ENCODE peak calls at places on chromosomes 13 and 19, in eight cellular contexts. V is IMR-90; Q is left ventricle myocardium inferior; A is CD8-positive, alpha-beta memory T cell; I is MM.1S; D is A673; F is ascending aorta; C is heart right ventricle. W is an unnamed sample.

GRCh38 chr13:66673401-66673800 is 556.7 kb downstream of the PCDH9 start:
- DNase-seq in V (peak; percentile 42), F (no peak), Q (no peak), D (no peak), A (no peak), I (no peak), C (no peak), W (no peak)

GRCh38 chr13:47033216-47033615 is 136.4 kb upstream of the HTR2A start:
- DNase-seq in A (no peak), V (peak; percentile 55), F (no peak), Q (no peak), I (no peak), C (no peak), D (no peak), W (no peak)

GRCh38 chr19:11168568-11168967 is 13.0 kb upstream of the SPC24 start:
- DNase-seq in Q (no peak), V (peak; percentile 97), C (no peak), D (no peak), I (no peak), A (no peak), F (peak; percentile 90), W (no peak)

GRCh38 chr13:32330438-32330837 is 15.1 kb downstream of the BRCA2 start:
- DNase-seq in C (no peak), Q (no peak), A (no peak), I (no peak), F (no peak), V (peak; percentile 71), D (no peak), W (no peak)

GRCh38 chr13:62626771-62627170 is 1211.1 kb upstream of the PCDH20 start:
- DNase-seq in Q (no peak), D (peak; percentile 3), C (no peak), I (no peak), V (no peak), F (no peak), A (no peak), W (no peak)

GRCh38 chr19:50198431-50199253 is 4.8 kb upstream of the MYH14 start:
- DNase-seq in V (no peak), F (no peak), I (no peak), Q (peak; percentile 25), D (no peak), C (no peak), A (no peak), W (no peak)

GRCh38 chr19:45107621-45108170 is 14.7 kb downstream of the PPP1R37 start:
- DNase-seq in A (no peak), F (no peak), V (no peak), D (no peak), Q (no peak), C (no peak), I (no peak), W (no peak)

GRCh38 chr13:94825507-94825906 is 113.2 kb upstream of the SOX21 start:
- DNase-seq in Q (peak; percentile 54), A (no peak), D (peak; percentile 79), I (no peak), C (peak; percentile 27), V (no peak), F (no peak), W (peak; percentile 56)

GRCh38 chr13:106621833-106622232 is 53.9 kb upstream of the ARGLU1 start:
- DNase-seq in A (no peak), I (no peak), D (no peak), C (no peak), V (no peak), Q (no peak), F (no peak), W (no peak)

GRCh38 chr19:3073159-3073563 is 10.9 kb upstream of the TLE5 start:
- DNase-seq in V (peak; percentile 68), I (no peak), F (no peak), C (no peak), Q (no peak), D (peak; percentile 93), A (no peak), W (no peak)

GRCh38 chr13:23506821-23507210 is 63.4 kb upstream of the TNFRSF19 start:
- DNase-seq in Q (no peak), D (no peak), I (no peak), F (no peak), V (peak; percentile 98), C (no peak), A (no peak), W (no peak)

GRCh38 chr19:4367781-4368127 is 24.4 kb downstream of the MPND start:
- DNase-seq in V (no peak), I (no peak), Q (no peak), C (no peak), D (no peak), F (no peak), A (no peak), W (no peak)

GRCh38 chr19:40398417-40399056 is 8.6 kb upstream of the HIPK4 start:
- DNase-seq in C (no peak), V (no peak), Q (peak; percentile 38), I (no peak), A (peak; percentile 44), D (no peak), F (no peak), W (peak; percentile 42)

GRCh38 chr19:45767881-45768643 is 990 bp downstream of the SIX5 start:
- DNase-seq in D (peak; percentile 69), Q (peak; percentile 76), C (peak; percentile 72), V (peak; percentile 65), F (peak; percentile 80), I (peak; percentile 22), A (peak; percentile 24), W (peak; percentile 29)

GRCh38 chr13:47679391-47679790 is 321.7 kb downstream of the SUCLA2 start:
- DNase-seq in A (no peak), C (no peak), Q (no peak), I (no peak), V (peak; percentile 59), D (no peak), F (no peak), W (no peak)

DNA sequence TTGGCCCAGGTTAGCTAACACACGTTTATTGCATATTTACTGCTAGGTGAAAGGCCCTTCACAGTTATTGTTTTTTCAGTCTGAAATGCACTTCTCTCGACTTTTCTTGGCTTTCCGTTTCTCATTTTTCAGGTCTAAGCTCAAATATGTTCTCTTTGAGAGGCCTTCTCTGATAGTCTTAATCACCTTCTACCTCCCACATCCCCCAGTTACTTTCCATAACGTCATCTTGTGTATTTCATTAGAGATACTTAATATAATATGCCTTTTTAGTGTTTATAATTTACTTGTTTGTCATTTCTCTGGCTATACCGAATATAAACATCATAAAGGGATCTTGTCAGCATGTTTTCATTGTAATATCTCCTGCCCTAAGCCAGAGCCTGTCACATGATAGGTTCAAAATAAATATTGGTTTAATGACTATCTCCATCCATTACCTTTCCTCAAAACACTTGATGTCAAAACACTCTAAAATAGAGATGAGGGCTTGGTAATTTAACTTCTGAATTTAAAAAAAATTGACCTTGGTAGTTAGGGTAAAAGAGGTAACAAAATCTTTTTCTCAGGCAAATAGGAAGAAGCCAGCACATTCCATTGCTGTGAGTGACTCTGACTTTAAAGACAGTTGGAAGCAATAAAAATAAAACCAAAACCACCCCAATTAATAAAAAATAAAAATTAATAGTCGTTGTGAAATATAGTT is 168.6 kb upstream of the RFC3 start:
- DNase-seq in Q (no peak), C (no peak), I (no peak), F (no peak), V (peak; percentile 6), D (no peak), A (no peak), W (no peak)
- H3K27ac ChIP-seq in Q (no peak overlapping the region), C (no peak overlapping the region), I (no peak overlapping the region), F (no peak overlapping the region), V (no peak overlapping the region), D (no peak overlapping the region), A (no peak overlapping the region), W (no peak overlapping the region)

GRCh38 chr19:18896421-18896841 is 473 bp upstream of the CERS1 start:
- DNase-seq in A (no peak), D (peak; percentile 54), C (no peak), V (no peak), I (no peak), Q (no peak), F (no peak), W (no peak)

GRCh38 chr19:18899624-18900560 is 3.9 kb upstream of the CERS1 start:
- DNase-seq in C (no peak), F (no peak), I (no peak), D (no peak), V (no peak), A (no peak), Q (no peak), W (no peak)

GRCh38 chr19:18897108-18898029 is 1.4 kb upstream of the CERS1 start:
- DNase-seq in V (no peak), A (no peak), Q (no peak), I (no peak), C (no peak), D (no peak), F (no peak), W (no peak)

GRCh38 chr19:18898533-18899408 is 2.8 kb upstream of the CERS1 start:
- DNase-seq in Q (no peak), V (no peak), D (no peak), A (no peak), F (no peak), C (no peak), I (no peak), W (no peak)

DNA sequence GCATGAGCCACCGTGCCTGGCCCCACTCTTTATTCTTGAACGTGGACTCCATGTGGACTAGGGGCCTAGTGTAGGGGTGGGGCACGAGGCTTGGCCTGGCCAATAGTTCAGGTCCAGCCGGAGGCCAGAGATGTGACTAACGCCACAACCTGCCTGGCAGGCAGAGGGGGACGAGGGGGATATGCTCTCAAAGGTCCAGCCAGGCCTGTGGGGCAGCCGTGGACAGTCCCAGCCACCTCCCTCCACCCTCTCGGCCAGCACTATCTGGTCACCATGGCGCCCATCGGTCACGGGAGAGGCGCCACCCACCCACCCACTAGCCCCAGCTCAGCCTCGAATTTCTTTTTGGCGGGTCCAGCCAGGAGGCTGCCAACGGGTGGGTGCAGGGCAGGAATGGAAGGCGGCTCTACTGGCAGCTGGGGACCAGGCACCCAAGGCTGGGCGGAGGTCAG is 2.1 kb upstream of the CERS1 start:
- DNase-seq in D (no peak), F (no peak), Q (no peak), A (no peak), C (no peak), V (no peak), I (no peak), W (no peak)
- H3K4me1 ChIP-seq in D (peaks cover 10% of the 10 kb centered on the region), F (peaks cover 8% of the 10 kb centered on the region), Q (peaks cover 24% of the 10 kb centered on the region), A (no peaks in the 10 kb centered on the region), C (peaks cover 3% of the 10 kb centered on the region), V (peaks cover 8% of the 10 kb centered on the region), I (no peaks in the 10 kb centered on the region), W (peaks cover 3% of the 10 kb centered on the region)

GRCh38 chr19:622666-623065 is 10.7 kb downstream of the POLRMT start:
- DNase-seq in D (no peak), V (no peak), C (no peak), F (no peak), A (no peak), Q (no peak), I (no peak), W (no peak)
- H3K36me3 ChIP-seq in D (peaks cover 50% of the 10 kb centered on the region), V (peaks cover 40% of the 10 kb centered on the region), C (peaks cover 91% of the 10 kb centered on the region), F (peaks cover 74% of the 10 kb centered on the region), A (peaks cover 7% of the 10 kb centered on the region), Q (peaks cover 87% of the 10 kb centered on the region), I (peaks cover 3% of the 10 kb centered on the region), W (peaks cover 77% of the 10 kb centered on the region)

DNA sequence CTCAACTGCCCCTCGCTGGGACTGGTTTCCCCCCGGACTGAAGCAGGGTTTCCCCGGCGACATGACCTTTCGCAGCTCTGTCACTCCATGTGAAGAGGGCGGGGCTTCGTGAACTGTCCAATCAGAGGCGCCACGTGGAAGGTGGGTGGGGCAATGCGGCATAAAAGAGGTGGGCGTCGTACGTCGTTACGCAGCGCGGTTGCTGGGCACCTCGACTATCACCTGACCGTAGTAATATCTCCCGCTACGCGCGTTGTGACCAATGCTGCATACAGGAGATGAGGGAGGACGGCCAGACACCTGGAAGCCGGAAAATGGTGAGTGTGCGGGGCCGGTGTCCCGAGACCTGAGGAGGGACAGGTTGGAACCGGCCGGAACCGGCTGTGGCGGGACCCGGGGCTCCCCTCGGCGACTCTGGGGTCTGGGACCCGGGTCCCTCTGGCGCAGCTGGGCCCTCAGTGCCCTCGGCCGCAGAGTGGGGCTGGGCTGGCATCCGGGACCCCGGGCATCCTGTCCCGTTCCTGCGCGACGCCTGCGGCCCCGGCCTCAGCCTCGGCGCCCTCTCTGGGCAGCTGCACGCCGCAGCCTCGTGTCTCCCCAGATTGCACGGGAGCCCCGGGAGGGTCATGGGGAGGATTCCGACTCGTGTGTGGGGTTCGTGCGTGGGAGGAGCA is 32.1 kb downstream of the ZNF136 start:
- DNase-seq in V (peak; percentile 6), C (peak; percentile 84), I (no peak), F (peak; percentile 76), Q (peak; percentile 87), D (peak; percentile 44), A (peak; percentile 60), W (peak; percentile 82)
- H3K27ac ChIP-seq in V (no peak overlapping the region), C (peak overlapping the region; percentile 66), I (no peak overlapping the region), F (no peak overlapping the region), Q (peak overlapping the region; percentile 79), D (no peak overlapping the region), A (no peak overlapping the region), W (peak overlapping the region; percentile 38)